ENCODE peak calls at places on chromosome 12, in eight cellular contexts. P, Z, D, R, L, S, W and U are unnamed samples.

GRCh38 chr12:77746108-77746507 is 84.6 kb upstream of the NAV3 start:
- DNase-seq in P (no peak), Z (no peak), D (peak), R (peak), L (peak), S (no peak), W (no peak), U (no peak)

GRCh38 chr12:124862768-124863408 is 776 bp downstream of the SCARB1 start:
- DNase-seq in P (peak), Z (peak), D (peak), R (no peak), L (peak), S (no peak), W (no peak), U (no peak)

GRCh38 chr12:101277443-101277842 is 2.5 kb upstream of the UTP20 start:
- DNase-seq in P (no peak), Z (no peak), D (no peak), R (no peak), L (no peak), S (no peak), W (no peak), U (no peak)

GRCh38 chr12:27802511-27802910 is 22.5 kb upstream of the MANSC4 start:
- DNase-seq in P (no peak), Z (no peak), D (no peak), R (no peak), L (no peak), S (no peak), W (no peak), U (no peak)

GRCh38 chr12:65496617-65497016 is 218.1 kb downstream of the MSRB3 start:
- DNase-seq in P (no peak), Z (no peak), D (no peak), R (no peak), L (peak), S (no peak), W (no peak), U (no peak)

GRCh38 chr12:123721245-123721644 is 9.1 kb downstream of the ATP6V0A2 start:
- DNase-seq in P (no peak), Z (no peak), D (no peak), R (no peak), L (no peak), S (no peak), W (peak), U (no peak)

GRCh38 chr12:48336564-48336963 is 14.2 kb downstream of the ZNF641 start:
- DNase-seq in P (peak), Z (peak), D (no peak), R (no peak), L (no peak), S (no peak), W (no peak), U (no peak)

GRCh38 chr12:132638541-132639408 is 20.2 kb downstream of the P2RX2 start:
- DNase-seq in P (peak), Z (peak), D (peak), R (peak), L (peak), S (no peak), W (peak), U (no peak)

GRCh38 chr12:57236224-57236924 is 6.9 kb downstream of the SHMT2 start:
- DNase-seq in P (no peak), Z (peak), D (no peak), R (no peak), L (no peak), S (no peak), W (no peak), U (no peak)

GRCh38 chr12:106645465-106646330 is 62.9 kb downstream of the RFX4 start:
- DNase-seq in P (no peak), Z (no peak), D (no peak), R (no peak), L (no peak), S (no peak), W (no peak), U (no peak)

GRCh38 chr12:4293299-4293941 is 19.9 kb downstream of the CCND2 start:
- DNase-seq in P (no peak), Z (no peak), D (no peak), R (no peak), L (no peak), S (no peak), W (no peak), U (no peak)

GRCh38 chr12:114403690-114404450 is 2.1 kb downstream of the TBX5 start:
- DNase-seq in P (no peak), Z (peak), D (no peak), R (no peak), L (no peak), S (no peak), W (no peak), U (no peak)

GRCh38 chr12:58593557-58594304 is 326.6 kb downstream of the LRIG3 start:
- DNase-seq in P (peak), Z (no peak), D (no peak), R (no peak), L (no peak), S (peak), W (no peak), U (no peak)

GRCh38 chr12:38508246-38508645 is 191.7 kb downstream of the ALG10B start:
- DNase-seq in P (peak), Z (peak), D (peak), R (no peak), L (no peak), S (no peak), W (no peak), U (peak)

GRCh38 chr12:75890660-75891059 is 140.9 kb downstream of the PHLDA1 start:
- DNase-seq in P (peak), Z (no peak), D (no peak), R (no peak), L (no peak), S (no peak), W (no peak), U (peak)

GRCh38 chr12:75571651-75572050 is 60.2 kb upstream of the KRR1 start:
- DNase-seq in P (no peak), Z (no peak), D (peak), R (no peak), L (no peak), S (no peak), W (no peak), U (no peak)

GRCh38 chr12:62977419-62977818 is 42.5 kb upstream of the PPM1H start:
- DNase-seq in P (peak), Z (no peak), D (peak), R (peak), L (no peak), S (peak), W (no peak), U (no peak)

GRCh38 chr12:109734219-109735000 is 20.8 kb downstream of the FAM222A start:
- DNase-seq in P (no peak), Z (peak), D (peak), R (no peak), L (peak), S (no peak), W (no peak), U (no peak)

GRCh38 chr12:123815968-123816367 is 53.9 kb downstream of the DNAH10 start:
- DNase-seq in P (no peak), Z (no peak), D (no peak), R (no peak), L (no peak), S (no peak), W (no peak), U (no peak)

DNA sequence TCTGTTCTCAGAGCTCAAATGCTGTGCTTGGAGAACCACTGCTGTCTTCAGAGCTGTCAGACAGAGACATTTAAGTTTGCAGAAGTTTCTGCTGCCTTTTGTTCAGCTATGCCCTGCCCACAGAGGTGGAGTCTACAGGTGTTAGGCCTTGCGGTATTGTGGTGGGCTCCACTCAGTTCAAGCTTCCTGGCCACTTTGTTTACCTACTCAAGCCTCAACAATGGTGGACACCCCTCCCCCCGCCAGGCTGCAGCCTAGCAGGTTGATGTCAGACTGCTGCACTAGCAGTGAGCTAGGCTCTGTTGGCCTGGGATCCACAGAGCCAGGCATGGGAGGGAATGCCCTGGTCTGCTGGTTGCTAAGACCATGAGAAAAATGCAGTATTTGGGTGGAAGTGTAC is 323.8 kb downstream of the BCAT1 start:
- DNase-seq in P (no peak), Z (no peak), D (no peak), R (no peak), L (no peak), S (no peak), W (no peak), U (no peak)
- H2AFZ ChIP-seq in P (no peak), Z (peak), D (no peak), R (no peak), L (no peak), S (no peak), W (no peak), U (no peak)

GRCh38 chr12:94209240-94209639 is 60.9 kb downstream of the PLXNC1 start:
- DNase-seq in P (no peak), Z (no peak), D (no peak), R (no peak), L (no peak), S (no peak), W (no peak), U (no peak)

GRCh38 chr12:94206886-94207285 is 58.5 kb downstream of the PLXNC1 start:
- DNase-seq in P (peak), Z (no peak), D (no peak), R (no peak), L (no peak), S (no peak), W (no peak), U (no peak)

GRCh38 chr12:94208433-94208921 is 60.1 kb downstream of the PLXNC1 start:
- DNase-seq in P (no peak), Z (no peak), D (no peak), R (no peak), L (no peak), S (no peak), W (no peak), U (no peak)

GRCh38 chr12:94205738-94206310 is 57.4 kb downstream of the PLXNC1 start:
- DNase-seq in P (no peak), Z (no peak), D (no peak), R (no peak), L (no peak), S (no peak), W (no peak), U (no peak)

DNA sequence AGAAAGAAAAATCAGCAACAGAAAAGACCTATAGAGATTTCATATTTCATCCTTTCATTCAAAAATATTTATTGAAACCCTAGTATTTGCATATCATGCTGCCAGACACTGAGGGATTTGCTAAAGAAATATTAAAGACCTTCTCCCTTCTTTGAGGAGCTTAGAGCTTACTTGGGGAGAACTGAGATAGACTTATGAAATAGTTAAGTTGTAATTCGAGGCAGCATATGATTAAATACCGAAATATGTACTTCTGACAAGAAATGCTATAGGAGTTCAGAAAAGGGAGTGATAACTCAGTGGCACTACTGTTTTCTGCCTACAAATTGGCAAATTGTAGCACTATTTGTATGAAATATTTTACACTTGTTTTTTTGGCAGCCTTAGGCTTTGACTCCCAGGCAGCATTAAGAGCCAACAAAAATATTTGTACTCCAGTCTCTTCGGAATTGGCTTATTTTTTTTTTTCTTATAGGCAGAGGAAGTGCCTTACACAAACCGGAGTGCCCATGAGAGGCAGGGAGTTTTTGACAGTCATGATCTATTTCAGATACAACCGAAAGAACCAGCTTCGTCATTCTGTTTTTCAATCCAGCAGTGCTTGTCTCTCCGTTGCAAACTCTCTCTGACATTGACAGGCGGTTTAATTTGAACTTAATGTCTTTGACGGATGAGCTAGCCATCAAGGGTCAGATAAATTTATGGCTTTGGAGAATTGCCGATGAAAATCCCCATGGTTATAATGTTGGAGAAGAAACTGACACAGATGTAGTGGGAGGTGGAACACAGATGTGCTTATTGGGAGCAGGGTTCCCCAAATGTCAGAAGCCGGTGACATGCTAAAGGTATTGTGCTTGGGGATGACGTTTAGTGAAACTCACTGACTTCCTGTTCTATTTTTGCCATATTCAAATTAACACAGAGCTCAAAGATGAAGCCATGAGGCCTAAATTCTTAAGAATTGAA is 59.4 kb downstream of the PLXNC1 start:
- DNase-seq in P (peak), Z (no peak), D (no peak), R (no peak), L (no peak), S (no peak), W (no peak), U (no peak)
- H2AFZ ChIP-seq in P (no peak), Z (no peak), D (no peak), R (no peak), L (no peak), S (no peak), W (no peak), U (no peak)

DNA sequence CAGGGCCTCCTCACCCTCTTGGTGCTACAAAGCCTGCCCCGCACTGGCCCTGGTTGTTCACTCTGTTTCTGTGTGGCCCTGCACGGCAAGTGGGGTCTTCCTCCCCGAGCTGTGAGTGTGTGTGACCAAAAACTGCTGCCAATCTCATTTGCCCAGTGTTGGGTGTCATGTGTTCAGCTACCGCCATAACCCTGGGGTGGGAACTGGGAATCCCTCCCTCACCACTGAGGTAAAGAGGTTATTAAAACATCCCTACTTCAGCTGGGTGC is 20.1 kb upstream of the P2RX4 start:
- DNase-seq in P (no peak), Z (no peak), D (no peak), R (no peak), L (no peak), S (no peak), W (no peak), U (no peak)
- H2AFZ ChIP-seq in P (no peak), Z (no peak), D (no peak), R (no peak), L (no peak), S (no peak), W (no peak), U (no peak)

GRCh38 chr12:47222960-47223847 is 143.4 kb upstream of the AMIGO2 start:
- DNase-seq in P (no peak), Z (peak), D (no peak), R (no peak), L (peak), S (no peak), W (no peak), U (no peak)
- H2AFZ ChIP-seq in P (peak), Z (peak), D (peak), R (peak), L (peak), S (no peak), W (peak), U (peak)

GRCh38 chr12:69621551-69621950 is 10.8 kb upstream of the LRRC10 start:
- DNase-seq in P (no peak), Z (no peak), D (no peak), R (no peak), L (no peak), S (no peak), W (no peak), U (no peak)
- H2AFZ ChIP-seq in P (no peak), Z (no peak), D (no peak), R (no peak), L (no peak), S (no peak), W (no peak), U (no peak)

DNA sequence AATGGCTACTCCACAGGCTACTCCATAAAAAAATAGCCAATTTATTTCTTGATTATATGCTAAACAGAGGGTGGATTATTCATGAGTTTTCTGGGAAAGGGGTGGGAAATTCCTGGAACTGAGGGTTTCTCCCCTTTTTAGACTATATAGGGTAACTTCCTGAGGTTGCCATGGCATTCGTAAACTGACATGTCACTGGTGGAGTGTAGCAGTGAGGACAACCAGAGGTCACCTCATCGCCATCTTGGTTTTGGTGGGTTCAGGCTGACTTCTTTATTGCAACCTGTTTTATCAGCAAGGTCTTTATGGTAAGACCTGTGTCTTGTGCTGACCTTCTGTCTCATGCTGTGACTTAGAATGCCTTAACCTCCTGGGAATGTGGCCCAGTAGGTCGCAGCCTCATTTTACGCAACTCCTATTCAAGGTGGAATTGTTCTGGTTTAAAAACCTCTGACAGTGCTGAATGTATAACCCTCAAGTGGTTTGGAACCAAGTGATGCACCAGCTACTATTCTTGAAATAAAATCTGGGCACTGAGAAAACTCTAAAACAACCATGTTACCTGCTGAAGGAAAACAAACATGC is 27.7 kb downstream of the C12orf56 start:
- DNase-seq in P (no peak), Z (peak), D (no peak), R (no peak), L (no peak), S (no peak), W (no peak), U (no peak)
- H2AFZ ChIP-seq in P (no peak), Z (no peak), D (no peak), R (no peak), L (no peak), S (no peak), W (no peak), U (no peak)

DNA sequence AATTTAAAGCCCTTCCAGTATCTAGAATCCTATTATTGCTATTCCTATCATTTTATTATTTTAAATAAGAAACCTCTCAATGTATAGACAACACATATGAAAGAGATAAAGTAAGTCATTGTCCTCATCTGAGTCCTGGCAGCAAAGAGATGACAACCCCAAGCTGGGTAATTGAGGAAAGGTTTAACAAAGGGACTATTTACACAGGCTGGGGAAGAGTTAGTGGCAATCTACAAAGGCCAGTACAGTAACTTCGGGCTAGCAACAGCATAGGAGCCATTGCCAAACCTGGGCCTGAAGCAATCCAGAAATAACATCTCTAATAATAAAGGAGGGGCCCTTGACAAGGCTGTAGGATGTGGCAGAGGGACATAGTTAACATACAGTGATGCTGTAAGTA is 11.2 kb downstream of the PDE6H start:
- DNase-seq in P (no peak), Z (no peak), D (no peak), R (no peak), L (no peak), S (no peak), W (no peak), U (no peak)
- H2AFZ ChIP-seq in P (no peak), Z (no peak), D (no peak), R (no peak), L (no peak), S (no peak), W (no peak), U (no peak)

DNA sequence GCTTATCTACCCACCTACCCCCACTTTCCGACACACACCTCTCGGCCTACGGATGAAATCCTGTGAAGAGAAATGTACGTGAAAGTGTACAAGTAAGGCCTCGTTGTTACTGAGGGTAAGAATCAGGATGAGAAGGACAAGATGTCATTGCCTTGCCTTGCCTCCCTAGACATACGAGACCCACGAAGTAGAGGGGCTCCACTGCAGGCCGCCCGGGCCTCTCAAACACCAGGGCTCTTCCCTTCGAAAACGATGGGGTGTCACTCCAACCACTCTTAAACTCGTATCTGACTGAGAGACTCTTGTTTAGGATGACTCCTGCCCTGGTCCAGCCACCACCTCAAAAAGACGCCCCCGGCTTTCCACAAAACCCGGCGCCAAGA is 499 bp downstream of the RACGAP1 start:
- DNase-seq in P (no peak), Z (no peak), D (peak), R (no peak), L (peak), S (no peak), W (no peak), U (no peak)
- H2AFZ ChIP-seq in P (peak), Z (peak), D (peak), R (peak), L (peak), S (no peak), W (no peak), U (peak)

GRCh38 chr12:98504368-98504617 is 11.1 kb upstream of the TMPO start:
- DNase-seq in P (no peak), Z (no peak), D (no peak), R (no peak), L (no peak), S (no peak), W (no peak), U (no peak)
- H2AFZ ChIP-seq in P (peak), Z (no peak), D (peak), R (no peak), L (no peak), S (peak), W (peak), U (peak)

GRCh38 chr12:44668443-44668842 is 207.7 kb downstream of the NELL2 start:
- DNase-seq in P (no peak), Z (no peak), D (no peak), R (no peak), L (no peak), S (no peak), W (no peak), U (no peak)

GRCh38 chr12:44667461-44667860 is 208.7 kb downstream of the NELL2 start:
- DNase-seq in P (no peak), Z (no peak), D (no peak), R (no peak), L (no peak), S (no peak), W (no peak), U (no peak)

GRCh38 chr12:44674866-44675265 is 201.2 kb downstream of the NELL2 start:
- DNase-seq in P (no peak), Z (peak), D (no peak), R (peak), L (no peak), S (no peak), W (no peak), U (no peak)

GRCh38 chr12:44677724-44678123 is 198.4 kb downstream of the NELL2 start:
- DNase-seq in P (no peak), Z (no peak), D (no peak), R (no peak), L (no peak), S (no peak), W (no peak), U (no peak)

GRCh38 chr12:44672042-44672441 is 204.1 kb downstream of the NELL2 start:
- DNase-seq in P (no peak), Z (no peak), D (no peak), R (no peak), L (no peak), S (no peak), W (no peak), U (no peak)
- H2AFZ ChIP-seq in P (no peak), Z (no peak), D (no peak), R (no peak), L (no peak), S (no peak), W (no peak), U (no peak)